ENCODE peak calls at places on chromosomes 5 and 9, in five cellular contexts. T is astrocyte, K is endothelial cell, N is aorta, Q is hypothalamus. E is an unnamed sample.

GRCh38 chr9:107691649-107692048 is 202.1 kb upstream of the KLF4 start:
- DNase-seq in T (no peak), K (no peak), N (no peak), Q (no peak), E (no peak)

GRCh38 chr9:136093331-136093986 is 1.6 kb downstream of the NACC2 start:
- DNase-seq in T (no peak), K (no peak), N (no peak), Q (no peak), E (peak; percentile 55)

GRCh38 chr5:156759156-156759555 is 90.9 kb upstream of the PPP1R2B start:
- DNase-seq in T (no peak), K (no peak), N (no peak), Q (no peak), E (no peak)

GRCh38 chr9:35116539-35116897 is 856 bp upstream of the ATOSB start:
- DNase-seq in T (no peak), K (no peak), N (no peak), Q (no peak), E (peak; percentile 9)

GRCh38 chr5:180873628-180874520 is 12.8 kb upstream of the ZFP62 start:
- DNase-seq in T (peak; percentile 20), K (no peak), N (no peak), Q (no peak), E (peak; percentile 15)

GRCh38 chr9:91379461-91379860 is 17.7 kb upstream of the AUH start:
- DNase-seq in T (no peak), K (no peak), N (no peak), Q (no peak), E (no peak)

GRCh38 chr9:121541945-121542344 is 42.3 kb upstream of the GGTA1 start:
- DNase-seq in T (no peak), K (no peak), N (no peak), Q (no peak), E (no peak)

GRCh38 chr5:169753795-169754194 is 116.7 kb downstream of the DOCK2 start:
- DNase-seq in T (peak; percentile 78), K (no peak), N (no peak), Q (no peak), E (no peak)

GRCh38 chr9:136844766-136845464 is 2.6 kb downstream of the AJM1 start:
- DNase-seq in T (no peak), K (no peak), N (no peak), Q (no peak), E (no peak)

GRCh38 chr5:88556415-88556814 is 287.8 kb upstream of the TMEM161B start:
- DNase-seq in T (peak; percentile 71), K (no peak), N (no peak), Q (no peak), E (no peak)

GRCh38 chr5:125612356-125613149 is 810.7 kb upstream of the GRAMD2B start:
- DNase-seq in T (no peak), K (no peak), N (no peak), Q (no peak), E (peak; percentile 7)

GRCh38 chr9:2494571-2494970 is 127.0 kb upstream of the VLDLR start:
- DNase-seq in T (peak; percentile 84), K (no peak), N (no peak), Q (no peak), E (no peak)

GRCh38 chr9:113566011-113566711 is 102.6 kb downstream of the RGS3 start:
- DNase-seq in T (no peak), K (no peak), N (peak; percentile 55), Q (no peak), E (no peak)

GRCh38 chr5:177116631-177117373 is 16.8 kb upstream of the NSD1 start:
- DNase-seq in T (peak; percentile 75), K (peak; percentile 54), N (peak; percentile 95), Q (peak; percentile 91), E (peak; percentile 87)

GRCh38 chr5:108620516-108620915 is 127.2 kb upstream of the FER start:
- DNase-seq in T (no peak), K (no peak), N (no peak), Q (no peak), E (no peak)

GRCh38 chr5:115262066-115262404 is 642 bp downstream of the PGGT1B start:
- DNase-seq in T (peak; percentile 9), K (no peak), N (no peak), Q (no peak), E (no peak)

GRCh38 chr9:128438343-128439109 is 17.3 kb upstream of the ODF2 start:
- DNase-seq in T (peak; percentile 42), K (peak; percentile 92), N (peak; percentile 97), Q (peak; percentile 81), E (peak; percentile 79)

GRCh38 chr9:100219347-100219746 is 120.3 kb downstream of the INVS start:
- DNase-seq in T (no peak), K (no peak), N (no peak), Q (no peak), E (no peak)

GRCh38 chr5:134465856-134466240 is 54.2 kb upstream of the CDKN2AIPNL start:
- DNase-seq in T (peak; percentile 87), K (peak; percentile 86), N (peak; percentile 95), Q (peak; percentile 57), E (peak; percentile 89)

GRCh38 chr9:120985759-120986353 is 59.3 kb upstream of the TRAF1 start:
- DNase-seq in T (peak; percentile 56), K (peak; percentile 25), N (no peak), Q (peak; percentile 9), E (no peak)

GRCh38 chr5:105677291-105677690 is 1993.4 kb downstream of the EFNA5 start:
- DNase-seq in T (no peak), K (no peak), N (no peak), Q (no peak), E (no peak)

GRCh38 chr5:132096904-132097303 is 23.3 kb downstream of the CSF2 start:
- DNase-seq in T (no peak), K (no peak), N (no peak), Q (no peak), E (no peak)

GRCh38 chr5:150434502-150434901 is 15.0 kb downstream of the RPS14 start:
- DNase-seq in T (peak; percentile 72), K (no peak), N (no peak), Q (no peak), E (no peak)

GRCh38 chr5:1152771-1153282 is 41.0 kb upstream of the SLC12A7 start:
- DNase-seq in T (no peak), K (no peak), N (no peak), Q (no peak), E (no peak)